ENCODE peak calls at places on chromosomes 5 and 9, in six cellular contexts. One of them, this sample, is unnamed.

GRCh38 chr5:3326569-3327232 is 268.9 kb upstream of the IRX1 start:
- DNase-seq in germinal center: no peak
- DNase-seq in endothelial cell: no peak
- DNase-seq in right cardiac atrium: no peak
- DNase-seq in occipital lobe: no peak
- DNase-seq in type B pancreatic cell: no peak
- DNase-seq in this sample: no peak

GRCh38 chr5:90418214-90418613 is 8.7 kb upstream of the CETN3 start:
- DNase-seq in endothelial cell: no peak
- DNase-seq in type B pancreatic cell: no peak
- DNase-seq in occipital lobe: no peak
- DNase-seq in right cardiac atrium: no peak
- DNase-seq in germinal center: no peak
- DNase-seq in this sample: no peak

GRCh38 chr5:36156619-36157018 is 4.7 kb downstream of the SKP2 start:
- DNase-seq in right cardiac atrium: no peak
- DNase-seq in germinal center: no peak
- DNase-seq in type B pancreatic cell: no peak
- DNase-seq in occipital lobe: no peak
- DNase-seq in endothelial cell: no peak
- DNase-seq in this sample: no peak

GRCh38 chr5:141506381-141507155 is 17.7 kb downstream of the PCDHGC5 start:
- DNase-seq in type B pancreatic cell: no peak
- DNase-seq in occipital lobe: no peak
- DNase-seq in endothelial cell: no peak
- DNase-seq in germinal center: no peak
- DNase-seq in right cardiac atrium: no peak
- DNase-seq in this sample: no peak

GRCh38 chr5:123718238-123718637 is 206.3 kb downstream of the CSNK1G3 start:
- DNase-seq in type B pancreatic cell: no peak
- DNase-seq in endothelial cell: no peak
- DNase-seq in occipital lobe: no peak
- DNase-seq in germinal center: no peak
- DNase-seq in right cardiac atrium: no peak
- DNase-seq in this sample: no peak

GRCh38 chr5:125408582-125409069 is 662.2 kb upstream of the ZNF608 start:
- DNase-seq in germinal center: no peak
- DNase-seq in endothelial cell: no peak
- DNase-seq in type B pancreatic cell: no peak
- DNase-seq in occipital lobe: no peak
- DNase-seq in right cardiac atrium: no peak
- DNase-seq in this sample: no peak

GRCh38 chr9:93244510-93245436 is 60.8 kb downstream of the WNK2 start:
- DNase-seq in type B pancreatic cell: no peak
- DNase-seq in occipital lobe: no peak
- DNase-seq in germinal center: no peak
- DNase-seq in endothelial cell: no peak
- DNase-seq in right cardiac atrium: peak; percentile 26
- DNase-seq in this sample: no peak

GRCh38 chr9:121819511-121820231 is 168.2 kb downstream of the DAB2IP start:
- DNase-seq in occipital lobe: no peak
- DNase-seq in germinal center: no peak
- DNase-seq in right cardiac atrium: no peak
- DNase-seq in endothelial cell: no peak
- DNase-seq in type B pancreatic cell: no peak
- DNase-seq in this sample: no peak

GRCh38 chr5:134554319-134555222 is 29.1 kb downstream of the JADE2 start:
- DNase-seq in occipital lobe: no peak
- DNase-seq in germinal center: peak; percentile 69
- DNase-seq in type B pancreatic cell: no peak
- DNase-seq in endothelial cell: no peak
- DNase-seq in right cardiac atrium: peak; percentile 86
- DNase-seq in this sample: peak; percentile 87

GRCh38 chr9:105138306-105138801 is 106.1 kb upstream of the SLC44A1 start:
- DNase-seq in right cardiac atrium: no peak
- DNase-seq in germinal center: no peak
- DNase-seq in occipital lobe: no peak
- DNase-seq in endothelial cell: no peak
- DNase-seq in type B pancreatic cell: no peak
- DNase-seq in this sample: no peak

GRCh38 chr5:180803181-180804128 is 849 bp upstream of the MGAT1 start:
- DNase-seq in germinal center: peak; percentile 81
- DNase-seq in occipital lobe: no peak
- DNase-seq in endothelial cell: peak; percentile 61
- DNase-seq in right cardiac atrium: peak; percentile 90
- DNase-seq in type B pancreatic cell: peak; percentile 69
- DNase-seq in this sample: no peak

GRCh38 chr5:27962201-27962600 is 923.8 kb upstream of the CDH9 start:
- DNase-seq in endothelial cell: no peak
- DNase-seq in type B pancreatic cell: no peak
- DNase-seq in occipital lobe: no peak
- DNase-seq in right cardiac atrium: no peak
- DNase-seq in germinal center: no peak
- DNase-seq in this sample: no peak

GRCh38 chr5:32981061-32981460 is 269.9 kb downstream of the NPR3 start:
- DNase-seq in type B pancreatic cell: no peak
- DNase-seq in right cardiac atrium: no peak
- DNase-seq in germinal center: no peak
- DNase-seq in occipital lobe: no peak
- DNase-seq in endothelial cell: no peak
- DNase-seq in this sample: no peak

GRCh38 chr9:129414377-129415021 is 206.4 kb downstream of the C9orf50 start:
- DNase-seq in right cardiac atrium: peak; percentile 77
- DNase-seq in endothelial cell: no peak
- DNase-seq in type B pancreatic cell: no peak
- DNase-seq in occipital lobe: no peak
- DNase-seq in germinal center: no peak
- DNase-seq in this sample: peak; percentile 54

GRCh38 chr5:105931782-105932489 is 1738.8 kb downstream of the EFNA5 start:
- DNase-seq in occipital lobe: no peak
- DNase-seq in right cardiac atrium: no peak
- DNase-seq in endothelial cell: no peak
- DNase-seq in type B pancreatic cell: no peak
- DNase-seq in germinal center: no peak
- DNase-seq in this sample: no peak

GRCh38 chr5:43256261-43256966 is 56.8 kb downstream of the HMGCS1 start:
- DNase-seq in endothelial cell: no peak
- DNase-seq in occipital lobe: no peak
- DNase-seq in germinal center: no peak
- DNase-seq in right cardiac atrium: no peak
- DNase-seq in type B pancreatic cell: no peak
- DNase-seq in this sample: no peak

GRCh38 chr5:91293131-91293530 is 90.0 kb downstream of the ARRDC3 start:
- DNase-seq in endothelial cell: no peak
- DNase-seq in right cardiac atrium: no peak
- DNase-seq in type B pancreatic cell: no peak
- DNase-seq in germinal center: no peak
- DNase-seq in occipital lobe: no peak
- DNase-seq in this sample: no peak

GRCh38 chr5:2633992-2634391 is 117.5 kb downstream of the IRX2 start:
- DNase-seq in type B pancreatic cell: no peak
- DNase-seq in germinal center: no peak
- DNase-seq in endothelial cell: no peak
- DNase-seq in right cardiac atrium: no peak
- DNase-seq in occipital lobe: no peak
- DNase-seq in this sample: peak; percentile 4

GRCh38 chr5:133714161-133714915 is 102.0 kb upstream of the FSTL4 start:
- DNase-seq in endothelial cell: no peak
- DNase-seq in type B pancreatic cell: peak; percentile 40
- DNase-seq in right cardiac atrium: no peak
- DNase-seq in occipital lobe: peak; percentile 37
- DNase-seq in germinal center: no peak
- DNase-seq in this sample: no peak

GRCh38 chr5:124790261-124790894 is 43.9 kb upstream of the ZNF608 start:
- DNase-seq in occipital lobe: no peak
- DNase-seq in right cardiac atrium: no peak
- DNase-seq in type B pancreatic cell: no peak
- DNase-seq in germinal center: no peak
- DNase-seq in endothelial cell: no peak
- DNase-seq in this sample: no peak

GRCh38 chr5:139246394-139246793 is 47.1 kb upstream of the MATR3 start:
- DNase-seq in germinal center: no peak
- DNase-seq in occipital lobe: peak; percentile 30
- DNase-seq in right cardiac atrium: no peak
- DNase-seq in type B pancreatic cell: no peak
- DNase-seq in endothelial cell: peak; percentile 35
- DNase-seq in this sample: no peak

GRCh38 chr9:23979491-23979890 is 153.5 kb upstream of the ELAVL2 start:
- DNase-seq in type B pancreatic cell: no peak
- DNase-seq in endothelial cell: no peak
- DNase-seq in right cardiac atrium: no peak
- DNase-seq in occipital lobe: no peak
- DNase-seq in germinal center: no peak
- DNase-seq in this sample: no peak

GRCh38 chr9:130414910-130415746 is 29.6 kb upstream of the ASS1 start:
- DNase-seq in right cardiac atrium: peak; percentile 35
- DNase-seq in germinal center: no peak
- DNase-seq in type B pancreatic cell: no peak
- DNase-seq in occipital lobe: no peak
- DNase-seq in endothelial cell: no peak
- DNase-seq in this sample: no peak